ENCODE peak calls at places on chromosomes 13 and 19, in nine cellular contexts. L is activated CD8-positive, alpha-beta T cell treated with anti-CD3 and anti-CD28 coated beads for 36 hours; G is GM12864; C is foreskin keratinocyte; K is glutamatergic neuron; V is GM13977; T is hepatocyte; I is progenitor cell of endocrine pancreas; O is adrenal gland. A is an unnamed sample.

GRCh38 chr13:101982903-101983302 is 418.9 kb downstream of the FGF14 start:
- DNase-seq in L (no peak), G (no peak), C (no peak), K (no peak), V (no peak), T (no peak), I (no peak), O (no peak), A (no peak)

GRCh38 chr13:24716011-24716410 is 35.8 kb downstream of the ATP12A start:
- DNase-seq in L (no peak), G (no peak), C (no peak), K (no peak), V (no peak), T (no peak), I (no peak), O (no peak), A (no peak)

GRCh38 chr13:46797468-46798237 is 692 bp upstream of the ESD start:
- DNase-seq in L (no peak), G (no peak), C (no peak), K (no peak), V (no peak), T (peak; percentile 11), I (no peak), O (no peak), A (no peak)

GRCh38 chr13:34108396-34108795 is 290.4 kb downstream of the RFC3 start:
- DNase-seq in L (no peak), G (no peak), C (peak; percentile 63), K (no peak), V (no peak), T (peak; percentile 19), I (no peak), O (no peak), A (no peak)

GRCh38 chr13:109883181-109884180 is 97.1 kb upstream of the IRS2 start:
- DNase-seq in L (no peak), G (no peak), C (no peak), K (no peak), V (no peak), T (no peak), I (no peak), O (no peak), A (no peak)

GRCh38 chr13:80979035-80979641 is 638.2 kb upstream of the SPRY2 start:
- DNase-seq in L (peak; percentile 53), G (peak; percentile 13), C (peak; percentile 50), K (peak; percentile 40), V (peak; percentile 44), T (peak; percentile 80), I (no peak), O (peak; percentile 57), A (peak; percentile 72)

GRCh38 chr13:114140131-114140908 is 7.9 kb upstream of the RASA3 start:
- DNase-seq in L (peak; percentile 74), G (no peak), C (no peak), K (no peak), V (no peak), T (no peak), I (no peak), O (no peak), A (no peak)

GRCh38 chr19:6482343-6482686 is 728 bp upstream of the DENND1C start:
- DNase-seq in L (peak; percentile 38), G (no peak), C (no peak), K (no peak), V (no peak), T (no peak), I (no peak), O (no peak), A (no peak)

GRCh38 chr13:50715402-50716146 is 127.9 kb downstream of the DLEU7 start:
- DNase-seq in L (no peak), G (no peak), C (no peak), K (no peak), V (no peak), T (no peak), I (no peak), O (peak; percentile 44), A (no peak)

GRCh38 chr13:100958859-100959258 is 284.3 kb upstream of the TMTC4 start:
- DNase-seq in L (no peak), G (no peak), C (no peak), K (no peak), V (no peak), T (no peak), I (no peak), O (no peak), A (no peak)

GRCh38 chr19:2798733-2799132 is 13.4 kb downstream of the THOP1 start:
- DNase-seq in L (no peak), G (no peak), C (no peak), K (no peak), V (no peak), T (no peak), I (no peak), O (peak; percentile 91), A (no peak)

GRCh38 chr19:19677579-19677978 is 8.9 kb downstream of the ZNF101 start:
- DNase-seq in L (no peak), G (no peak), C (no peak), K (no peak), V (no peak), T (no peak), I (no peak), O (no peak), A (no peak)

GRCh38 chr19:44846455-44847143 is 502 bp downstream of the NECTIN2 start:
- DNase-seq in L (no peak), G (no peak), C (peak; percentile 7), K (peak; percentile 49), V (no peak), T (peak; percentile 71), I (peak; percentile 62), O (peak; percentile 61), A (no peak)

GRCh38 chr13:39612023-39612637 is 9.1 kb upstream of the LHFPL6 start:
- DNase-seq in L (peak; percentile 78), G (peak; percentile 36), C (peak; percentile 51), K (peak; percentile 57), V (peak; percentile 52), T (peak; percentile 84), I (peak; percentile 42), O (peak; percentile 79), A (peak; percentile 68)

GRCh38 chr19:56678205-56678604 is 6.6 kb upstream of the ZNF835 start:
- DNase-seq in L (no peak), G (no peak), C (no peak), K (no peak), V (no peak), T (no peak), I (no peak), O (no peak), A (no peak)

GRCh38 chr13:99056381-99057014 is 78.6 kb upstream of the DOCK9 start:
- DNase-seq in L (no peak), G (no peak), C (peak; percentile 23), K (no peak), V (no peak), T (no peak), I (no peak), O (no peak), A (peak; percentile 79)

GRCh38 chr13:59408738-59409137 is 755.0 kb downstream of the DIAPH3 start:
- DNase-seq in L (no peak), G (no peak), C (no peak), K (no peak), V (no peak), T (no peak), I (no peak), O (no peak), A (no peak)

GRCh38 chr13:75345191-75345590 is 136.8 kb downstream of the TBC1D4 start:
- DNase-seq in L (no peak), G (no peak), C (no peak), K (no peak), V (no peak), T (no peak), I (no peak), O (no peak), A (no peak)

DNA sequence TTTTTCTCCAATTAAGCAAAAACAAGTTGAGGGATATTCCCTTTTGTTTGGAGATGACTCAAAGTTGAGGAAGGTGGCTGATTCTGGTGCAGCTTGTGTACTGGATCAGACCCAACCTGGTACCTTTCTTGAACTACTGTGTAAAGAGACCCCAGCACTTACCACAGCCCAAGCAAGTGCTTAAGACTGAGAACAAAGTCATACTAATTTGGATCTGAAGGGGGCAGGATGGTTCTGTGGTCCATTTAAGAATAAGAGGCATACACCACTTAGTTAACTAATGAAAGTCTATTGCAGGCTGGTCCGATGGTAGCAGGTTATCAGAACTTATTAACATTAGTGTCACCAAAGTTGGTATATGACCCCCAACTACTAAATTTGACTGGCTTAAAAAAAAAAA is 6.3 kb downstream of the THSD1 start:
- DNase-seq in L (no peak), G (no peak), C (no peak), K (no peak), V (no peak), T (no peak), I (no peak), O (no peak), A (peak; percentile 52)
- TF ChIP-seq CTCF in L (no peak), G (no peak), C (peak; percentile 48), K (no peak), V (no peak), T (no peak), I (no peak), O (no peak), A (peak; percentile 21)

DNA sequence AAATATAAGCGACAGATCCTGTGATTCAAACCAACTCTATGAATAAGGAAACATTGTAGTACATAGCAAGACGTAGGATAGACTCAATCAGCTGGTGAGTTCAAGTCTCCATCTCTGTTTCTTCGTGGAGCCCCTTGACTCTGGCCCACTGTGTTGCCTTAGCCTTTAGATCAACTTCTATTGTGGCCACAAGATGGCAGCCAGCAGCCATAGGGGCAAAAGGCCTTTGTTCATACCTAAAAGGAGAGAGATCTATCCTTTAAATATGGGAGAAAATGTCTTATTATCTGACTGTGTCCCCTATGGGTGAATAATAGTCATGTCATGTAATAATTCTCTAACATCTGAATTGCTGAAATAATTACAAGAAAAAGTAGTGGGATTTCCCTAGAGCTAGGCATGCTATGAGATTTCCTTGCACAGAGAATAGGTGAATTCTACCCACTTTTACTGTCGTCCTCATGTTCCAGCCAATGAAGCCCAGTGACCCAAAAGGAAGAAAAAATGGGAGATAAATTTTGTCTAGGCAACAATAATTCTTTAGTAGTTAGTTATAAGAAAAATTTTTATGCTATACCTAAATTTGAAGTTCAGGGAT is 129.4 kb downstream of the PCDH20 start:
- DNase-seq in L (peak; percentile 2), G (no peak), C (peak; percentile 24), K (peak; percentile 52), V (no peak), T (peak; percentile 30), I (no peak), O (no peak), A (peak; percentile 38)
- TF ChIP-seq CTCF in L (no peak), G (peak; percentile 11), C (peak; percentile 41), K (peak; percentile 62), V (peak; percentile 35), T (peak; percentile 42), I (peak; percentile 28), O (peak; percentile 9), A (peak; percentile 15)

DNA sequence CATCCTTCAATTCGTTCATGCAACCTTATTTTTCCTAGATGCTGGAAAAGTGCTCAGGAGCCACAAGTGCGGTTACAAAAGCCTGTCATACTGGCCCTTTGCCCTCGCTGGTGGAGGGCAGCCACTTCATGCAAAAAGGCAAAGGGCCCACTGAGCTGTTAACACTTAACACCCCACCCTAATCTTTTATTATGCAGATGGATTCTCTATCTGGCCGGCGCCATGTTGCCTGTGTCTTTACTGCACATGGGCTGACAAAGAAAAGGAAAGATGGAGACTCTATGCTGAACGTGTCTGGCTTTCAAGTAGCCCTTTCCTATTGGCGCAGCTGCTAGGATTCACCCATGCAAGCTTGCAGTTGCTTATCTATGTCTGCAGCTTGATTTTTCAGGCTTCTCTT is 10.8 kb downstream of the OR7D2 start:
- DNase-seq in L (no peak), G (no peak), C (no peak), K (no peak), V (no peak), T (no peak), I (no peak), O (no peak), A (no peak)
- TF ChIP-seq CTCF in L (no peak), G (no peak), C (no peak), K (no peak), V (no peak), T (no peak), I (no peak), O (no peak), A (no peak)

GRCh38 chr13:55199132-55199531 is 1941.6 kb upstream of the PRR20A start:
- DNase-seq in L (no peak), G (no peak), C (no peak), K (peak; percentile 18), V (no peak), T (peak; percentile 26), I (no peak), O (no peak), A (peak; percentile 0)
- TF ChIP-seq CTCF in L (no peak), G (no peak), C (no peak), K (no peak), V (peak; percentile 8), T (peak; percentile 48), I (peak; percentile 52), O (no peak), A (no peak)